ENCODE peak calls at places on chromosomes 3 and 15, in ten cellular contexts. A is EH; I is cardiac muscle cell; S is upper lobe of right lung; M is activated T-helper 1 cell treated with Interleukin-2 at 50 U/mL for 16 hours; C is NCI-H1930; V is stimulated activated CD4-positive, alpha-beta T cell treated with anti-CD3 and anti-CD28 coated beads, Interleukin-1b, Interleukin-23, amount 100 ng/mL, for 24 hours; E is adrenal gland; Y is foreskin melanocyte; D is retina. B is an unnamed sample.

GRCh38 chr3:188578579-188579363 is 424.8 kb downstream of the LPP start:
- DNase-seq in A (peak), I (peak), S (no peak), M (no peak), C (no peak), V (peak), E (peak), Y (no peak), D (no peak), B (no peak)

GRCh38 chr3:20148456-20148855 is 37.5 kb downstream of the SGO1 start:
- DNase-seq in A (no peak), I (no peak), S (no peak), M (no peak), C (no peak), V (no peak), E (no peak), Y (no peak), D (no peak), B (no peak)

GRCh38 chr15:52163321-52164190 is 27.6 kb downstream of the GNB5 start:
- DNase-seq in A (no peak), I (peak), S (no peak), M (no peak), C (no peak), V (no peak), E (no peak), Y (no peak), D (no peak), B (peak)

GRCh38 chr3:37770336-37770735 is 91.3 kb upstream of the CTDSPL start:
- DNase-seq in A (no peak), I (no peak), S (no peak), M (no peak), C (no peak), V (no peak), E (no peak), Y (no peak), D (no peak), B (no peak)

GRCh38 chr15:55589297-55589696 is 1.2 kb upstream of the PYGO1 start:
- DNase-seq in A (peak), I (no peak), S (no peak), M (no peak), C (no peak), V (no peak), E (no peak), Y (no peak), D (peak), B (no peak)

GRCh38 chr3:192726386-192726785 is 955 bp downstream of the FGF12 start:
- DNase-seq in A (no peak), I (no peak), S (no peak), M (no peak), C (no peak), V (no peak), E (no peak), Y (no peak), D (no peak), B (no peak)

GRCh38 chr15:85758655-85758978 is 36.1 kb downstream of the KLHL25 start:
- DNase-seq in A (no peak), I (no peak), S (peak), M (no peak), C (no peak), V (no peak), E (no peak), Y (no peak), D (no peak), B (no peak)

GRCh38 chr15:51672100-51672731 is 9.1 kb upstream of the SCG3 start:
- DNase-seq in A (no peak), I (no peak), S (no peak), M (no peak), C (no peak), V (no peak), E (peak), Y (no peak), D (peak), B (no peak)

GRCh38 chr3:52372822-52373504 is 56.8 kb downstream of the DNAH1 start:
- DNase-seq in A (peak), I (peak), S (peak), M (no peak), C (no peak), V (no peak), E (no peak), Y (no peak), D (no peak), B (no peak)

GRCh38 chr3:23824699-23825444 is 19.1 kb downstream of the UBE2E1 start:
- DNase-seq in A (no peak), I (no peak), S (no peak), M (no peak), C (no peak), V (no peak), E (no peak), Y (no peak), D (no peak), B (no peak)

GRCh38 chr3:173395412-173396181 is 1.9 kb upstream of the NLGN1 start:
- DNase-seq in A (peak), I (peak), S (peak), M (no peak), C (peak), V (peak), E (peak), Y (peak), D (peak), B (no peak)

GRCh38 chr3:58122936-58123700 is 87.7 kb downstream of the DNASE1L3 start:
- DNase-seq in A (no peak), I (no peak), S (no peak), M (no peak), C (no peak), V (no peak), E (no peak), Y (no peak), D (no peak), B (no peak)

GRCh38 chr15:69160976-69161877 is 792 bp downstream of the GLCE start:
- DNase-seq in A (peak), I (peak), S (peak), M (peak), C (no peak), V (peak), E (peak), Y (no peak), D (peak), B (peak)

GRCh38 chr3:195196266-195196665 is 74.7 kb downstream of the XXYLT1 start:
- DNase-seq in A (peak), I (no peak), S (no peak), M (no peak), C (no peak), V (no peak), E (no peak), Y (no peak), D (peak), B (no peak)

GRCh38 chr15:63953524-63953923 is 92.8 kb downstream of the DAPK2 start:
- DNase-seq in A (no peak), I (no peak), S (no peak), M (no peak), C (no peak), V (no peak), E (peak), Y (no peak), D (no peak), B (no peak)

GRCh38 chr15:57921371-57921770 is 144.1 kb downstream of the ALDH1A2 start:
- DNase-seq in A (peak), I (no peak), S (no peak), M (no peak), C (no peak), V (no peak), E (no peak), Y (no peak), D (no peak), B (no peak)

GRCh38 chr15:36911322-36911944 is 188.9 kb downstream of the MEIS2 start:
- DNase-seq in A (peak), I (no peak), S (no peak), M (no peak), C (no peak), V (no peak), E (no peak), Y (no peak), D (no peak), B (no peak)

GRCh38 chr3:155241559-155241958 is 51.9 kb downstream of the STRIT1 start:
- DNase-seq in A (peak), I (no peak), S (no peak), M (no peak), C (no peak), V (no peak), E (no peak), Y (no peak), D (no peak), B (no peak)

GRCh38 chr3:112132088-112132487 is 960 bp downstream of the GCSAM start:
- DNase-seq in A (no peak), I (no peak), S (no peak), M (no peak), C (no peak), V (no peak), E (no peak), Y (no peak), D (no peak), B (no peak)

GRCh38 chr15:74262635-74263034 is 26.5 kb downstream of the CCDC33 start:
- DNase-seq in A (no peak), I (no peak), S (no peak), M (no peak), C (no peak), V (no peak), E (no peak), Y (no peak), D (no peak), B (no peak)

GRCh38 chr15:45555914-45556608 is 31.1 kb upstream of the BLOC1S6 start:
- DNase-seq in A (no peak), I (no peak), S (no peak), M (no peak), C (no peak), V (no peak), E (no peak), Y (no peak), D (no peak), B (no peak)

GRCh38 chr3:58793052-58793451 is 126.5 kb upstream of the FAM3D start:
- DNase-seq in A (peak), I (no peak), S (no peak), M (no peak), C (no peak), V (no peak), E (no peak), Y (no peak), D (no peak), B (no peak)

GRCh38 chr15:59611277-59612260 is at the start of gene GCNT3:
- DNase-seq in A (peak), I (no peak), S (no peak), M (no peak), C (no peak), V (no peak), E (peak), Y (no peak), D (no peak), B (no peak)

GRCh38 chr15:39135989-39136388 is 444.9 kb upstream of the THBS1 start:
- DNase-seq in A (peak), I (no peak), S (no peak), M (no peak), C (no peak), V (no peak), E (no peak), Y (no peak), D (no peak), B (no peak)

GRCh38 chr3:69299344-69299743 is 86.5 kb downstream of the FRMD4B start:
- DNase-seq in A (no peak), I (no peak), S (no peak), M (no peak), C (no peak), V (no peak), E (no peak), Y (no peak), D (no peak), B (no peak)

GRCh38 chr3:141104151-141104741 is 53.1 kb downstream of the SPSB4 start:
- DNase-seq in A (no peak), I (no peak), S (peak), M (no peak), C (no peak), V (no peak), E (no peak), Y (no peak), D (no peak), B (no peak)

GRCh38 chr3:15097889-15098288 is 1.1 kb downstream of the RBSN start:
- DNase-seq in A (peak), I (no peak), S (no peak), M (no peak), C (no peak), V (no peak), E (no peak), Y (no peak), D (no peak), B (peak)

GRCh38 chr15:81015595-81016252 is 15.0 kb downstream of the TLNRD1 start:
- DNase-seq in A (no peak), I (no peak), S (no peak), M (no peak), C (no peak), V (no peak), E (no peak), Y (peak), D (no peak), B (no peak)